ENCODE peak calls at places on chromosome 5, in five cellular contexts. W is PC-3, J is left ventricle myocardium inferior, M is breast epithelium, S is tibial artery. B is an unnamed sample. For H3K27me3, the result is how much of the 10 kb centered on the place peaks cover.

GRCh38 chr5:88683506-88684135 is 199.4 kb downstream of the MEF2C start:
- DNase-seq in M (no peak), W (peak), J (no peak), S (no peak), B (peak)

GRCh38 chr5:128673010-128673409 is 135.0 kb upstream of the FBN2 start:
- DNase-seq in W (no peak), J (no peak), M (no peak), S (no peak), B (no peak)

GRCh38 chr5:157267766-157268480 is 2.0 kb downstream of the CYFIP2 start:
- DNase-seq in S (no peak), W (peak), M (no peak), J (peak), B (no peak)

GRCh38 chr5:167786871-167787568 is 504.4 kb upstream of the WWC1 start:
- DNase-seq in M (no peak), S (no peak), J (no peak), W (no peak), B (no peak)

GRCh38 chr5:55427157-55427556 is 107.6 kb downstream of the PLPP1 start:
- DNase-seq in W (peak), M (no peak), S (no peak), J (no peak), B (no peak)

GRCh38 chr5:179124853-179125788 is 64.9 kb downstream of the ZNF354C start:
- DNase-seq in S (no peak), W (no peak), J (no peak), M (peak), B (no peak)

GRCh38 chr5:66178799-66179198 is 34.7 kb downstream of the SREK1 start:
- DNase-seq in J (no peak), W (no peak), S (no peak), M (no peak), B (no peak)

GRCh38 chr5:127957183-127957582 is 126.4 kb upstream of the SLC12A2 start:
- DNase-seq in S (no peak), W (peak), J (peak), M (peak), B (no peak)

GRCh38 chr5:146055432-146055831 is 49.9 kb downstream of the PLAC8L1 start:
- DNase-seq in M (no peak), W (no peak), J (no peak), S (no peak), B (no peak)

GRCh38 chr5:154198611-154199230 is 8.2 kb downstream of the GALNT10 start:
- DNase-seq in J (no peak), S (no peak), W (peak), M (no peak), B (peak)

GRCh38 chr5:14400085-14400484 is 181.5 kb upstream of the OTULINL start:
- DNase-seq in W (peak), J (no peak), M (no peak), S (no peak), B (no peak)

GRCh38 chr5:61734966-61735365 is 402.9 kb downstream of the ZSWIM6 start:
- DNase-seq in S (no peak), J (no peak), M (no peak), W (no peak), B (no peak)

GRCh38 chr5:42854795-42855194 is 43.1 kb upstream of the SELENOP start:
- DNase-seq in M (no peak), S (no peak), J (no peak), W (no peak), B (no peak)

GRCh38 chr5:169576181-169576598 is 7.4 kb upstream of the SPDL1 start:
- DNase-seq in W (peak), J (no peak), S (peak), M (no peak), B (no peak)

GRCh38 chr5:102216559-102217157 is 79.4 kb downstream of the SLCO4C1 start:
- DNase-seq in M (no peak), S (no peak), J (no peak), W (no peak), B (no peak)

GRCh38 chr5:32069396-32069795 is 104.7 kb downstream of the GOLPH3 start:
- DNase-seq in S (no peak), M (no peak), J (no peak), W (no peak), B (no peak)

DNA sequence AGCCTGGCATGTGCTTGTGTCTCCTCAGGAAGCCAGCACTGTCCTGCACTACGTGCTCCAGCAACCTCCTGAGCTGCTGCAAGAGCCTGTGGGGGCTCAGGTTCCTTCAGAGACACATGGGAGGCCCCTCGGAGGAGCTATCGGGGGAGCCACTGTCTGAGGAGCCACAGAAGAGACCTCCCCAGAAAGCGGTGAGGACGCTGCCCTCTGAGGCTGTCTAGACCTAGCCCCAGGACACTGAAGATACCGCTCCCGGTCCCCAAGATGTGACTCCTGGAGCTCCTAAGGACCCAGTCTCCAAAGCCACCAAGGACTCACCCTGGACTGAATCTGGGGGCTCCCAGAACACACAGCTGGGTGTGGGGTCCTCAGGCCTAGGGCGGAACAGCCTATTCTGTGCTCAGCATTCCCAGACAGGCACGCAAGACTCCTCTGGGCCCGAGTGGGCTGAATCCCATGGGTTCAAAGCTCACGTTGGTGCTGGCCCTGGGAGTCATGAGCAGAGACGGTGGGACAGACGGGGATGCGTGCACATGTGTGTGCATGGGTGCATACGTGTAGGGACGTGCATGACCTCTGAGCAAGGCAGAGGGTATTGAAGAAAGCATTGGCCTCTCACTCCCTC is 50.0 kb downstream of the HRH2 start:
- DNase-seq in M (peak), W (no peak), S (no peak), J (no peak), B (no peak)
- H3K4me3 ChIP-seq in M (no peak), W (no peak), S (no peak), J (no peak), B (no peak)

DNA sequence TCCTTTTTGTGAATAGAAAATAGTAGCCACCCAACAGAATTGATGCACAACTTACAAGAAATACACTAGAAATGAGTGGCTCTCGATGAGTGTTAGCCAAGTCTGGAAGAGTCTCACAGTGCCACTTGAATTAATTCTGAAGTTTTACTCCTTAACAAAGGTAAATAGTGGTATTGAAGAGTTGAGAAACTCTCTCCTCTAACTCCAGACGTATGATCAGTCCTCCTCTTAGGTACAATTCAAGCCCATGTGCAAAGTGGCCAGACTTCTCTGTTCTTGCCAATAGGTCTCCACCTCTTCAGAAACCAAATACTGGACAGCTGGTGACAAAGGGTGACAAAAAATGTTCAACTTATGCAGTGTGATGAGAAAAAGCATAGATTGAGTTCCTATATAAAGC is 38.5 kb upstream of the ADAMTS16 start:
- DNase-seq in S (no peak), M (no peak), W (no peak), J (no peak), B (no peak)
- H3K27me3 ChIP-seq in S (under half), M (under half), W (under half), J (under half), B (under half)

DNA sequence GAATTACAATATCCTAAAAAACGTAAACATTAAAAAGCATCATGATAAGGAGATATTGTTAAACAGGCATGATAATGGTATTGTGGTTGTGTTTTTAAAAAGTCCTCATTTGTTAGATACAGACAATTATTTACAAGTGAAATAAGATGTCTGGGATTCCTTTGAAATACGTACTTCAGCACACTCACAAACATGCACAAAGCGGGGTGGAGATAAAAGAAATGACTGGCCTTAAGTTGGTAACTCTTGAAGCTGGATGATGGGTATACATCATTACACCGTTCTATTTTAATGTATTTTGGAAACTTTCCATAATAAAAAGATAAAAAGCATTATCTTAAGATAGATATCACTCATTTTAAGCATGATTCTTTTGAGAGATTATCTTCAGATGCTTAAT is 1.0 kb downstream of the FAM200C start:
- DNase-seq in S (no peak), J (no peak), M (no peak), W (no peak), B (no peak)
- H3K4me3 ChIP-seq in S (peak), J (peak), M (peak), W (peak), B (peak)

GRCh38 chr5:176730815-176731475 is 79.4 kb upstream of the UNC5A start:
- DNase-seq in W (no peak), S (no peak), M (no peak), J (no peak), B (no peak)
- H3K27me3 ChIP-seq in W (half or more), S (half or more), M (under half), J (half or more), B (under half)

GRCh38 chr5:177390363-177391300 is 6.4 kb downstream of the SLC34A1 start:
- DNase-seq in S (peak), M (peak), J (peak), W (peak), B (peak)
- H3K4me3 ChIP-seq in S (no peak), M (no peak), J (no peak), W (peak), B (no peak)

GRCh38 chr5:74288038-74288437 is 352.5 kb downstream of the ENC1 start:
- DNase-seq in J (no peak), M (no peak), W (no peak), S (no peak), B (no peak)

GRCh38 chr5:74288448-74289109 is 351.9 kb downstream of the ENC1 start:
- DNase-seq in S (peak), M (no peak), J (peak), W (no peak), B (no peak)

GRCh38 chr5:74290634-74291033 is 349.9 kb downstream of the ENC1 start:
- DNase-seq in S (no peak), J (no peak), M (no peak), W (no peak), B (no peak)

GRCh38 chr5:74286734-74287705 is 353.5 kb downstream of the ENC1 start:
- DNase-seq in M (no peak), W (no peak), S (no peak), J (no peak), B (no peak)

DNA sequence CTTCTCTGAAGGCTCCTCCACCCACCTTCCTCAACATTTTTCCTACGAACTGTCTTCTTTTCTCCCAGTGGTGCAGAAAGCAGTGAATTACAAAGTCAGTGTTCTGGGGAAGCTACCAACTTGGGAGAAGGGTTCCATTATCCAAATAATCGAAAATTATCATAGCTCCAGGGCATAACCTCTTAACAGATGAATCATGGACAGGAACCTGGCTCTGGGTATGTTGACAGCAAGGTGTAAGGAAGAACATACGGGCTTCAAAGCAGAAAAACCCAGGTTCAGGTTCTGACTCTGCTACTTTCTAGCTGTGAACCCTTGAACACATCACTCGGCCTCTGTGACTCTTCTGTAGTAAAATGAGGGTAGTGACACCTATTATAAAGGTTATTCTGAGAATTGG is 351.3 kb downstream of the ENC1 start:
- DNase-seq in W (peak), M (no peak), S (no peak), J (no peak), B (no peak)
- H3K27me3 ChIP-seq in W (under half), M (under half), S (under half), J (under half), B (under half)

DNA sequence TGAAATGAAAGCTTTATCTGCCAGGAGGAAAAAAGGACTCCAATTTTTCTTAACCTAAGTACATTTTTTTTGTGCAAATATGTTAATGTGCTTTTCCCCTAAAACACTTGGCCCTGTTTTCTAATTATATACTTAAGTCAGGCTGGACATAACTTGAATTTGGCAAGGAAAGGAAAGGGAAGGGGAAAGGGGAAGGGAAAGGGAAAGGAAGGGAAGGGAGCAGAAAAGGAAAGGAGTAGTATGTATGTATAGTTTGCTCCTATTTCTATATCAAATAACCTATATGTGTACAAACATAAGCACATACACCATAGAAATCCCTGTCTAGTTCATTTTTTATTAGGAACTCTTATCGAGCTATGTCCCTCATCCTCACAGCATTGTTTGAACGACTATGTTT is 70.2 kb downstream of the KLHL3 start:
- DNase-seq in J (no peak), M (no peak), S (no peak), W (no peak), B (no peak)
- H3K4me3 ChIP-seq in J (no peak), M (no peak), S (no peak), W (no peak), B (no peak)

DNA sequence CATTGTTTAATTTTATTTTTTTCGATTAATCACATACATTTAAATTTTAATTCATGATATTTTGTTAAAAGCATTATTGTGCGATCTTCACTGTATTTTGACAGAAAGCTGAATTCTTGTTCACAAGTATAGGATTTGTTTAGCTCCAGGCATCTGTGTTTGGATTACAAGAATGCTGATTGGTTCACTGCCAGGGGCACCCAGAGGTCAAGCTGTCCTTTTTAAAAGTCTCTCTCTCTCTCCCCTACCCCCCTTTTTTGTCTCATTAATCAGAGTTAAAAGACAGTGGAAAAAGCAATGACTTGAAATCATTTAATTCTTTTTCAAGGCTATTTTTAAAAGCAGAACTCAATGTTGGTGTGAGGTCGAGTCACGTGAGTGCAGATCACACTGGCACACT is 387.3 kb downstream of the NR2F1-AS1 start:
- DNase-seq in S (no peak), J (no peak), M (no peak), W (peak), B (no peak)
- H3K27me3 ChIP-seq in S (under half), J (under half), M (under half), W (under half), B (under half)

GRCh38 chr5:149310947-149311675 is 34.2 kb upstream of the GRPEL2 start:
- DNase-seq in M (no peak), S (peak), W (peak), J (no peak), B (peak)

GRCh38 chr5:149313151-149313841 is 32.0 kb upstream of the GRPEL2 start:
- DNase-seq in J (no peak), S (no peak), W (no peak), M (no peak), B (no peak)

GRCh38 chr5:149317281-149318048 is 27.8 kb upstream of the GRPEL2 start:
- DNase-seq in S (no peak), M (no peak), J (no peak), W (peak), B (peak)

GRCh38 chr5:149315753-149316152 is 29.5 kb upstream of the GRPEL2 start:
- DNase-seq in W (no peak), M (no peak), S (no peak), J (no peak), B (no peak)

DNA sequence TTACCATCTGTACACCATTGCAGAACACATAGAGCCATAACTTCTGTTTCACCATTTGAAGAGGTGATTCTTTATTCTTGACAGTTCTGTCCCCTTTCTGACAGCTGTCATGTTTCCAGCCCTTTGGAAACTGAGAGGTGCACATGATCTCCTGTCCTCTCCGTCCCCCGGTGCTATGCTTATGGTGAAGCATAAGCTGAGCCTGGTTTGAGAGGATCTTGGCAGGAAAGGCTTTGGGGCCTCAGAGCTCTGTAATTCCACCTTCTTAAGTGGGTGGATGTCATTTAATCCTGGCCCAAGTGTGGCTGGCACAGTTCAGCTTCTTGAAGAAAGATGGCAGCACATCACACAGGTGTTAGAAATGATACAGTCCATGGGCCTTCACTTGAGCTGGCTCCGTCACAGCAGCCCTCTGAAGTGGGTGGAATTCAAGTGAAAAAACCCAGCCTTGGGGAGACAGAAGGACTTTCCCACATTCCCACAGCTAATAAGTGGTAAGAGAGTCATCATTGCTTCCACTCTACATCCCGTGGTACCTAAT is 30.7 kb upstream of the GRPEL2 start:
- DNase-seq in S (no peak), J (no peak), M (no peak), W (peak), B (no peak)
- H3K4me3 ChIP-seq in S (no peak), J (no peak), M (no peak), W (no peak), B (no peak)